ENCODE peak calls at places on chromosomes 16 and 17, in four cellular contexts. One of them, this sample, is unnamed.

GRCh38 chr16:84484579-84485254 is 19.7 kb downstream of the MEAK7 start:
- DNase-seq in HepG2: peak
- DNase-seq in K562: peak
- DNase-seq in HCT116: peak
- DNase-seq in this sample: peak

GRCh38 chr16:57017251-57017650 is 27.9 kb downstream of the NLRC5 start:
- DNase-seq in HepG2: no peak
- DNase-seq in K562: no peak
- DNase-seq in HCT116: no peak
- DNase-seq in this sample: no peak

GRCh38 chr16:49890876-49891275 is 35.0 kb upstream of the ZNF423 start:
- DNase-seq in HepG2: no peak
- DNase-seq in K562: peak
- DNase-seq in HCT116: no peak
- DNase-seq in this sample: peak

GRCh38 chr17:20206591-20206990 is 197.4 kb downstream of the SPECC1 start:
- DNase-seq in HepG2: no peak
- DNase-seq in K562: no peak
- DNase-seq in HCT116: no peak
- DNase-seq in this sample: no peak

GRCh38 chr17:65677932-65678331 is 116.5 kb upstream of the AXIN2 start:
- DNase-seq in HepG2: peak
- DNase-seq in K562: no peak
- DNase-seq in HCT116: no peak
- DNase-seq in this sample: no peak

GRCh38 chr16:56989988-56990387 is 631 bp downstream of the NLRC5 start:
- DNase-seq in HepG2: no peak
- DNase-seq in K562: no peak
- DNase-seq in HCT116: no peak
- DNase-seq in this sample: no peak

GRCh38 chr17:29620779-29621500 is 1.8 kb downstream of the CORO6 start:
- DNase-seq in HepG2: no peak
- DNase-seq in K562: no peak
- DNase-seq in HCT116: no peak
- DNase-seq in this sample: no peak

GRCh38 chr16:48235058-48235555 is 9.0 kb upstream of the LONP2 start:
- DNase-seq in HepG2: no peak
- DNase-seq in K562: no peak
- DNase-seq in HCT116: no peak
- DNase-seq in this sample: no peak

GRCh38 chr17:8020251-8020650 is 17.8 kb downstream of the GUCY2D start:
- DNase-seq in HepG2: no peak
- DNase-seq in K562: no peak
- DNase-seq in HCT116: no peak
- DNase-seq in this sample: no peak

GRCh38 chr17:57255182-57255775 is 1.0 kb upstream of the MSI2 start:
- DNase-seq in HepG2: no peak
- DNase-seq in K562: no peak
- DNase-seq in HCT116: no peak
- DNase-seq in this sample: no peak

GRCh38 chr16:30924086-30924714 is 828 bp downstream of the FBXL19 start:
- DNase-seq in HepG2: no peak
- DNase-seq in K562: peak
- DNase-seq in HCT116: no peak
- DNase-seq in this sample: peak

GRCh38 chr17:62950067-62950466 is 16.0 kb upstream of the TANC2 start:
- DNase-seq in HepG2: no peak
- DNase-seq in K562: no peak
- DNase-seq in HCT116: no peak
- DNase-seq in this sample: no peak

GRCh38 chr16:53614346-53614745 is 89.3 kb downstream of the RPGRIP1L start:
- DNase-seq in HepG2: no peak
- DNase-seq in K562: no peak
- DNase-seq in HCT116: no peak
- DNase-seq in this sample: no peak

GRCh38 chr16:56107944-56108583 is 83.2 kb upstream of the GNAO1 start:
- DNase-seq in HepG2: no peak
- DNase-seq in K562: no peak
- DNase-seq in HCT116: no peak
- DNase-seq in this sample: no peak

GRCh38 chr17:17748604-17749003 is 67.3 kb downstream of the RAI1 start:
- DNase-seq in HepG2: no peak
- DNase-seq in K562: no peak
- DNase-seq in HCT116: no peak
- DNase-seq in this sample: no peak

GRCh38 chr16:19180741-19181140 is 12.7 kb downstream of the SYT17 start:
- DNase-seq in HepG2: no peak
- DNase-seq in K562: no peak
- DNase-seq in HCT116: no peak
- DNase-seq in this sample: no peak

GRCh38 chr17:2140683-2141082 is 85.8 kb downstream of the HIC1 start:
- DNase-seq in HepG2: no peak
- DNase-seq in K562: no peak
- DNase-seq in HCT116: no peak
- DNase-seq in this sample: no peak

GRCh38 chr17:41547921-41548843 is 20.1 kb upstream of the KRT19 start:
- DNase-seq in HepG2: no peak
- DNase-seq in K562: peak
- DNase-seq in HCT116: peak
- DNase-seq in this sample: peak

GRCh38 chr17:1746975-1747543 is 4.4 kb downstream of the SERPINF2 start:
- DNase-seq in HepG2: no peak
- DNase-seq in K562: no peak
- DNase-seq in HCT116: no peak
- DNase-seq in this sample: no peak

GRCh38 chr17:18246880-18247612 is 11.5 kb downstream of the FLII start:
- DNase-seq in HepG2: no peak
- DNase-seq in K562: peak
- DNase-seq in HCT116: no peak
- DNase-seq in this sample: peak

GRCh38 chr17:72525225-72525988 is 404.6 kb downstream of the SOX9 start:
- DNase-seq in HepG2: peak
- DNase-seq in K562: no peak
- DNase-seq in HCT116: no peak
- DNase-seq in this sample: no peak

GRCh38 chr17:80830020-80830780 is 161.4 kb upstream of the CHMP6 start:
- DNase-seq in HepG2: no peak
- DNase-seq in K562: no peak
- DNase-seq in HCT116: no peak
- DNase-seq in this sample: no peak

GRCh38 chr16:84535408-84535807 is 30.9 kb upstream of the MEAK7 start:
- DNase-seq in HepG2: peak
- DNase-seq in K562: no peak
- DNase-seq in HCT116: no peak
- DNase-seq in this sample: no peak

GRCh38 chr17:49667854-49668253 is 10.0 kb downstream of the SPOP start:
- DNase-seq in HepG2: no peak
- DNase-seq in K562: no peak
- DNase-seq in HCT116: no peak
- DNase-seq in this sample: no peak

GRCh38 chr17:59420901-59421300 is 89.4 kb downstream of the YPEL2 start:
- DNase-seq in HepG2: peak
- DNase-seq in K562: no peak
- DNase-seq in HCT116: no peak
- DNase-seq in this sample: no peak

GRCh38 chr17:3772764-3773163 is 28.2 kb downstream of the ITGAE start:
- DNase-seq in HepG2: peak
- DNase-seq in K562: no peak
- DNase-seq in HCT116: no peak
- DNase-seq in this sample: peak

GRCh38 chr17:80328620-80329380 is 68.1 kb downstream of the RNF213 start:
- DNase-seq in HepG2: no peak
- DNase-seq in K562: no peak
- DNase-seq in HCT116: no peak
- DNase-seq in this sample: no peak

GRCh38 chr17:40309031-40309937 is at the start of gene RARA:
- DNase-seq in HepG2: peak
- DNase-seq in K562: peak
- DNase-seq in HCT116: no peak
- DNase-seq in this sample: peak

GRCh38 chr16:86128246-86128645 is 229.3 kb downstream of the IRF8 start:
- DNase-seq in HepG2: no peak
- DNase-seq in K562: no peak
- DNase-seq in HCT116: no peak
- DNase-seq in this sample: no peak

GRCh38 chr16:84138824-84139627 is 6.0 kb downstream of the HSDL1 start:
- DNase-seq in HepG2: peak
- DNase-seq in K562: peak
- DNase-seq in HCT116: peak
- DNase-seq in this sample: no peak

GRCh38 chr17:30558313-30559195 is 81.3 kb downstream of the GOSR1 start:
- DNase-seq in HepG2: no peak
- DNase-seq in K562: no peak
- DNase-seq in HCT116: no peak
- DNase-seq in this sample: no peak

GRCh38 chr16:15518412-15519351 is 84.3 kb downstream of the BMERB1 start:
- DNase-seq in HepG2: no peak
- DNase-seq in K562: no peak
- DNase-seq in HCT116: no peak
- DNase-seq in this sample: no peak

GRCh38 chr16:67053767-67054334 is 24.9 kb downstream of the CBFB start:
- DNase-seq in HepG2: no peak
- DNase-seq in K562: no peak
- DNase-seq in HCT116: no peak
- DNase-seq in this sample: no peak

GRCh38 chr17:40068129-40068581 is 5.4 kb downstream of the THRA start:
- DNase-seq in HepG2: no peak
- DNase-seq in K562: no peak
- DNase-seq in HCT116: no peak
- DNase-seq in this sample: no peak

GRCh38 chr16:3149630-3150345 is 15.0 kb downstream of the ZNF213 start:
- DNase-seq in HepG2: no peak
- DNase-seq in K562: peak
- DNase-seq in HCT116: no peak
- DNase-seq in this sample: peak
- TF ChIP-seq ATF3 in HepG2: no peak
- TF ChIP-seq ATF3 in K562: no peak
- TF ChIP-seq ATF3 in HCT116: no peak
- TF ChIP-seq ATF3 in this sample: no peak

DNA sequence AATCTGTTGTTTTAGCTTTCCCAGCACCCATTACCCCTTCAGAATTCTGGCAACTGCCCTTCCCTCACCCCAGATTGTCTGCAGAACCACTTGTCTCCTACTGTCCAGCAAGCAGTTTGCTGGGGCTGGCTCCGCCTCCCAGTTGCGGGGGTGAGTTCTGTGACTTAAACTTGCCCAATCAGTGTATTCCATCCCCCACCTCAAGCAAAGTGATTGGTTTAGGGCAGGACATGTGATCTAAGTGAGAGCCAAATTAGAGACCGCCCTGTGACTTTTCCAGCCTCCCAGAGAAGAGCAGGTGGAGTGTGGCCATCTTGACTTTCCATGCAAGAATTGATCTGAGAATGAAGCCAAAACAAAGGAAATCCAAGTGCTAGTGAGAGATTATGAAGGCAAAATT is 22.7 kb upstream of the SRCIN1 start:
- DNase-seq in HepG2: peak
- DNase-seq in K562: peak
- DNase-seq in HCT116: peak
- DNase-seq in this sample: peak
- TF ChIP-seq ATF3 in HepG2: no peak
- TF ChIP-seq ATF3 in K562: no peak
- TF ChIP-seq ATF3 in HCT116: no peak
- TF ChIP-seq ATF3 in this sample: no peak

DNA sequence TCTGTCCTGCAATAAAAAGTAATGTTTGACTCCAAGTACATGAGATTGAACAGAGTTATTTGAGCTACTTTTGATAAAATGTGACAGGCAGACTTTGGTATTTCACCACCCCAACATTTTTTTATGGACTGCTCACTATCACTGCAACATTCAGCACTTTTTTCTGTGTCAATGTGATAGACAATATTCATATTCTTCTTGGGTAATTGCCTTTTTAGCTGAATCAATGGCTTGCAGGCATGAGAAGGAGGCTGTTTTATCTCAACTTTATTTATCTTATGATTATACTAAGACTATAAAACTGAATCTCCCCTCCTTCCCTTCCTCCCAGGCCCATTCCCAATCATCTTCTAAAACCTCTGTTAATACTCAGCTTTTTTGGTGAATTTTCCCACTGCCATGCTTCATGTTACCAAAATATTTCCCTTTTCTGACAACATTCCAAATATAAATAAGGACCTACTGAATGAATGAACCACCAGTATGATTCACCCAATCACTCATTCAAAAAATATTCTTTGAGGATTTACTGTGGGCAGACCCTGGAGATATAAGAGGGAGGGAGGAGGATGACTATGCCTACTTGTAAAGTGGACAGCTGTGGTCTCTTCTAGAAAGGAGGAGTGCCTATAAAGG is 67.6 kb downstream of the CDH13 start:
- DNase-seq in HepG2: no peak
- DNase-seq in K562: no peak
- DNase-seq in HCT116: no peak
- DNase-seq in this sample: no peak
- TF ChIP-seq ATF3 in HepG2: no peak
- TF ChIP-seq ATF3 in K562: no peak
- TF ChIP-seq ATF3 in HCT116: no peak
- TF ChIP-seq ATF3 in this sample: no peak

GRCh38 chr17:77364381-77364911 is 223.7 kb downstream of the SEC14L1 start:
- DNase-seq in HepG2: no peak
- DNase-seq in K562: no peak
- DNase-seq in HCT116: no peak
- DNase-seq in this sample: no peak

GRCh38 chr17:77366206-77366557 is 225.4 kb downstream of the SEC14L1 start:
- DNase-seq in HepG2: no peak
- DNase-seq in K562: no peak
- DNase-seq in HCT116: no peak
- DNase-seq in this sample: no peak

GRCh38 chr17:77364941-77365583 is 224.3 kb downstream of the SEC14L1 start:
- DNase-seq in HepG2: no peak
- DNase-seq in K562: no peak
- DNase-seq in HCT116: no peak
- DNase-seq in this sample: no peak

GRCh38 chr17:77366558-77367245 is 225.9 kb downstream of the SEC14L1 start:
- DNase-seq in HepG2: no peak
- DNase-seq in K562: no peak
- DNase-seq in HCT116: no peak
- DNase-seq in this sample: no peak

GRCh38 chr17:77365584-77366186 is 224.9 kb downstream of the SEC14L1 start:
- DNase-seq in HepG2: no peak
- DNase-seq in K562: no peak
- DNase-seq in HCT116: peak
- DNase-seq in this sample: peak
- TF ChIP-seq ATF3 in HepG2: no peak
- TF ChIP-seq ATF3 in K562: peak
- TF ChIP-seq ATF3 in HCT116: no peak
- TF ChIP-seq ATF3 in this sample: no peak

This sample was measured in WTC11.